ENCODE peak calls at places on chromosomes 2 and 18, in four cellular contexts. One of them, this sample, is unnamed.

GRCh38 chr2:24875272-24875671 is 44.8 kb downstream of the ADCY3 start:
- DNase-seq in HCT116: no peak
- DNase-seq in GDM1: no peak
- DNase-seq in activated CD8-positive, alpha-beta memory T cell treated with anti-CD3 and anti-CD28 coated beads, Interleukin-2, amount 10 ng/mL, durations not matched to agents 7 days and 5 days: no peak
- DNase-seq in this sample: no peak

GRCh38 chr2:206800501-206801416 is 35.4 kb downstream of the FASTKD2 start:
- DNase-seq in GDM1: peak; percentile 19
- DNase-seq in activated CD8-positive, alpha-beta memory T cell treated with anti-CD3 and anti-CD28 coated beads, Interleukin-2, amount 10 ng/mL, durations not matched to agents 7 days and 5 days: peak; percentile 60
- DNase-seq in HCT116: peak; percentile 47
- DNase-seq in this sample: peak; percentile 15

GRCh38 chr18:8489761-8490160 is 119.5 kb upstream of the RAB12 start:
- DNase-seq in activated CD8-positive, alpha-beta memory T cell treated with anti-CD3 and anti-CD28 coated beads, Interleukin-2, amount 10 ng/mL, durations not matched to agents 7 days and 5 days: no peak
- DNase-seq in GDM1: no peak
- DNase-seq in HCT116: no peak
- DNase-seq in this sample: no peak

GRCh38 chr2:209086761-209087160 is 337.1 kb upstream of the MAP2 start:
- DNase-seq in HCT116: no peak
- DNase-seq in GDM1: no peak
- DNase-seq in activated CD8-positive, alpha-beta memory T cell treated with anti-CD3 and anti-CD28 coated beads, Interleukin-2, amount 10 ng/mL, durations not matched to agents 7 days and 5 days: no peak
- DNase-seq in this sample: no peak

GRCh38 chr2:50746526-50746925 is 285.4 kb downstream of the NRXN1 start:
- DNase-seq in HCT116: peak; percentile 28
- DNase-seq in GDM1: peak; percentile 18
- DNase-seq in activated CD8-positive, alpha-beta memory T cell treated with anti-CD3 and anti-CD28 coated beads, Interleukin-2, amount 10 ng/mL, durations not matched to agents 7 days and 5 days: no peak
- DNase-seq in this sample: no peak

GRCh38 chr2:25720575-25720974 is 47.2 kb upstream of the DTNB start:
- DNase-seq in HCT116: no peak
- DNase-seq in GDM1: no peak
- DNase-seq in activated CD8-positive, alpha-beta memory T cell treated with anti-CD3 and anti-CD28 coated beads, Interleukin-2, amount 10 ng/mL, durations not matched to agents 7 days and 5 days: no peak
- DNase-seq in this sample: no peak

GRCh38 chr2:163466583-163466982 is 269.2 kb downstream of the FIGN start:
- DNase-seq in GDM1: no peak
- DNase-seq in HCT116: no peak
- DNase-seq in activated CD8-positive, alpha-beta memory T cell treated with anti-CD3 and anti-CD28 coated beads, Interleukin-2, amount 10 ng/mL, durations not matched to agents 7 days and 5 days: no peak
- DNase-seq in this sample: no peak

GRCh38 chr2:180122874-180123273 is 115.8 kb upstream of the CWC22 start:
- DNase-seq in GDM1: no peak
- DNase-seq in HCT116: no peak
- DNase-seq in activated CD8-positive, alpha-beta memory T cell treated with anti-CD3 and anti-CD28 coated beads, Interleukin-2, amount 10 ng/mL, durations not matched to agents 7 days and 5 days: no peak
- DNase-seq in this sample: no peak

GRCh38 chr2:107588181-107588580 is 238.5 kb upstream of the RGPD4 start:
- DNase-seq in activated CD8-positive, alpha-beta memory T cell treated with anti-CD3 and anti-CD28 coated beads, Interleukin-2, amount 10 ng/mL, durations not matched to agents 7 days and 5 days: no peak
- DNase-seq in HCT116: no peak
- DNase-seq in GDM1: no peak
- DNase-seq in this sample: no peak

GRCh38 chr2:127942002-127942401 is 56.2 kb upstream of the AMMECR1L start:
- DNase-seq in HCT116: no peak
- DNase-seq in GDM1: no peak
- DNase-seq in activated CD8-positive, alpha-beta memory T cell treated with anti-CD3 and anti-CD28 coated beads, Interleukin-2, amount 10 ng/mL, durations not matched to agents 7 days and 5 days: no peak
- DNase-seq in this sample: no peak

GRCh38 chr2:25309402-25309801 is 32.3 kb downstream of the DNMT3A start:
- DNase-seq in HCT116: peak; percentile 16
- DNase-seq in activated CD8-positive, alpha-beta memory T cell treated with anti-CD3 and anti-CD28 coated beads, Interleukin-2, amount 10 ng/mL, durations not matched to agents 7 days and 5 days: peak; percentile 77
- DNase-seq in GDM1: peak; percentile 65
- DNase-seq in this sample: peak; percentile 8

GRCh38 chr18:63603772-63604171 is 16.6 kb downstream of the SERPINB13 start:
- DNase-seq in HCT116: no peak
- DNase-seq in activated CD8-positive, alpha-beta memory T cell treated with anti-CD3 and anti-CD28 coated beads, Interleukin-2, amount 10 ng/mL, durations not matched to agents 7 days and 5 days: no peak
- DNase-seq in GDM1: no peak
- DNase-seq in this sample: no peak

GRCh38 chr2:173588931-173589369 is 234.3 kb downstream of the CDCA7 start:
- DNase-seq in activated CD8-positive, alpha-beta memory T cell treated with anti-CD3 and anti-CD28 coated beads, Interleukin-2, amount 10 ng/mL, durations not matched to agents 7 days and 5 days: no peak
- DNase-seq in HCT116: no peak
- DNase-seq in GDM1: no peak
- DNase-seq in this sample: no peak

This sample was measured in KG1.